ENCODE peak calls at places on chromosomes 12 and 14, in six cellular contexts. H, D, M, I, Z and X are unnamed samples. For H3K27me3, the result is how much of the 10 kb centered on the place peaks cover.

GRCh38 chr12:76945867-76946266 is 67.0 kb upstream of the CSRP2 start:
- DNase-seq in Z (no peak), H (no peak), M (no peak), I (no peak), D (no peak), X (no peak)

GRCh38 chr12:131980263-131980662 is 30.5 kb downstream of the EP400 start:
- DNase-seq in H (no peak), D (no peak), M (no peak), I (no peak), Z (no peak), X (no peak)

GRCh38 chr12:121943926-121944325 is 25.5 kb downstream of the CFAP251 start:
- DNase-seq in H (no peak), Z (no peak), I (no peak), M (no peak), D (no peak), X (no peak)

GRCh38 chr12:95546491-95546813 is 4.8 kb downstream of the USP44 start:
- DNase-seq in D (no peak), H (peak), I (no peak), M (no peak), Z (no peak), X (no peak)

GRCh38 chr14:101201535-101202125 is 298.1 kb upstream of the RTL1 start:
- DNase-seq in H (no peak), M (no peak), Z (no peak), D (no peak), I (no peak), X (no peak)

GRCh38 chr12:58504539-58504938 is 415.8 kb downstream of the LRIG3 start:
- DNase-seq in Z (no peak), H (no peak), I (no peak), D (no peak), M (no peak), X (no peak)

GRCh38 chr12:100795193-100796179 is 910 bp downstream of the ANO4 start:
- DNase-seq in D (no peak), Z (no peak), H (no peak), M (no peak), I (no peak), X (no peak)

GRCh38 chr12:91264178-91264577 is 81.6 kb upstream of the DCN start:
- DNase-seq in Z (no peak), H (no peak), M (no peak), I (no peak), D (no peak), X (no peak)

GRCh38 chr12:122024132-122024785 is 2.6 kb downstream of the BCL7A start:
- DNase-seq in H (no peak), M (no peak), D (no peak), Z (peak), I (no peak), X (peak)

GRCh38 chr14:105888784-105889665 is 362.6 kb downstream of the TMEM121 start:
- DNase-seq in Z (peak), M (no peak), H (no peak), D (no peak), I (no peak), X (no peak)

GRCh38 chr12:38502420-38502819 is 185.8 kb downstream of the ALG10B start:
- DNase-seq in Z (no peak), I (no peak), H (no peak), D (no peak), M (no peak), X (no peak)

GRCh38 chr14:58944226-58944769 is 244.2 kb upstream of the DAAM1 start:
- DNase-seq in D (no peak), H (no peak), Z (peak), M (no peak), I (no peak), X (peak)

DNA sequence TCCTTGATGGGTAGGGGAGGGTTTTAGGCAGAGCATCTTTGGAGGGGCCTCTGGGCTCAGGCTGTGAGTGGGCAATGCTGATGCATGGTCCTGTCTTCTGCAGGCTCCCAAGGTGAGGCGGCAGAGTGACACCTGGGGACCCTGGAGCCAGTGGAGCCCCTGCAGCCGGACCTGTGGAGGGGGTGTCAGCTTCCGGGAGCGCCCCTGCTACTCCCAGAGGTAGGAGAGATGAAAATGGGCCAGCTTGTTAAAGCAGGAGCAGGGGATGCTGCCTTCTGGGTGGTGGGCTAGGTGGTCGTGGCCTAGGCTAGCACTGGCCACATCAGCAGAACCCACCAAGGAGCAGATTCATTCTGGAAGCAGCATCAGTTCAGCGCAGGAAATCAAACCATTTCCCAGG is 7.2 kb downstream of the PAPLN start:
- DNase-seq in D (no peak), Z (no peak), H (no peak), M (peak), I (no peak), X (no peak)
- H3K27me3 ChIP-seq in D (under half), Z (under half), H (under half), M (under half), I (under half), X (under half)

GRCh38 chr14:22046063-22046462 is 372.4 kb upstream of the OR4E1 start:
- DNase-seq in D (no peak), I (no peak), H (no peak), Z (no peak), M (no peak), X (no peak)

GRCh38 chr14:22039938-22040780 is 366.5 kb upstream of the OR4E1 start:
- DNase-seq in D (no peak), Z (peak), M (no peak), I (no peak), H (no peak), X (no peak)

GRCh38 chr14:22036541-22036940 is 362.9 kb upstream of the OR4E1 start:
- DNase-seq in H (no peak), Z (no peak), I (no peak), D (no peak), M (no peak), X (no peak)

GRCh38 chr14:22044193-22044592 is 370.6 kb upstream of the OR4E1 start:
- DNase-seq in I (no peak), D (no peak), M (no peak), Z (no peak), H (no peak), X (no peak)

DNA sequence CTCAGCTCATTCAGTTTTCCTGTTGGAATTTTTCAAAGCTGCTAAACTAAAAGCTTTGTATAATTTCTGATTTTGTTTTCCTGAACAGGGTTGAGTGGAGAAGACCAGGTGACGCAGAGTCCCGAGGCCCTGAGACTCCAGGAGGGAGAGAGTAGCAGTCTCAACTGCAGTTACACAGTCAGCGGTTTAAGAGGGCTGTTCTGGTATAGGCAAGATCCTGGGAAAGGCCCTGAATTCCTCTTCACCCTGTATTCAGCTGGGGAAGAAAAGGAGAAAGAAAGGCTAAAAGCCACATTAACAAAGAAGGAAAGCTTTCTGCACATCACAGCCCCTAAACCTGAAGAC is 367.1 kb upstream of the OR4E1 start:
- DNase-seq in M (no peak), D (no peak), I (no peak), H (no peak), Z (no peak), X (no peak)
- H3K27me3 ChIP-seq in M (under half), D (under half), I (under half), H (under half), Z (under half), X (under half)

GRCh38 chr12:52262286-52262685 is 12.2 kb upstream of the KRT86 start:
- DNase-seq in I (no peak), H (no peak), D (no peak), M (no peak), Z (no peak), X (no peak)
- H3K27me3 ChIP-seq in I (under half), H (under half), D (under half), M (under half), Z (under half), X (under half)

GRCh38 chr12:57467915-57468314 is 8.3 kb downstream of the GLI1 start:
- DNase-seq in I (no peak), D (no peak), Z (no peak), H (no peak), M (no peak), X (no peak)
- H3K27me3 ChIP-seq in I (under half), D (under half), Z (under half), H (under half), M (under half), X (under half)

DNA sequence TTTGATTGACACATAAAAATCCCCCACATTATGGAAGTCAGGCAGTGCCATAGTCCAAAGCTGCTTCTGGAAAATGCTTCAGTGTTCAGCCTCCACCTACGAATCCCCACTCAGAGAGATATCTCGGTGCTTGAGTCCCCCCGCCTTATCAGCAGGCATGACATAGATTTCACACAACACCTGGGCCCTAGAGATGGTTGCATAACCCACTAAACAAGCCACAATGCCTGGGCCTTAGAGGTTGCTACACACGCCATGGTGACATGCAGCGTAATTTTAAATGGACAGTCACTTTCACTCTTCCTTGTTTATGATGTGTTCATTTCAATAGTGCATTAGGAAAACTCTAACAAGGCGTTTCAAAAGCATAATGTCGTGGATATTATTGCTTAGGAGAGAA is 38.0 kb downstream of the CCDC60 start:
- DNase-seq in M (peak), I (no peak), H (no peak), D (no peak), Z (no peak), X (no peak)
- H3K27me3 ChIP-seq in M (under half), I (under half), H (under half), D (under half), Z (under half), X (under half)

GRCh38 chr12:20555015-20555414 is 140.1 kb upstream of the SLCO1C1 start:
- DNase-seq in I (no peak), M (no peak), Z (no peak), D (no peak), H (no peak), X (no peak)

GRCh38 chr12:20561886-20562285 is 133.2 kb upstream of the SLCO1C1 start:
- DNase-seq in H (no peak), M (no peak), Z (no peak), D (no peak), I (no peak), X (no peak)

GRCh38 chr12:20557076-20557475 is 138.1 kb upstream of the SLCO1C1 start:
- DNase-seq in D (no peak), Z (no peak), H (no peak), M (no peak), I (no peak), X (no peak)

GRCh38 chr12:20555771-20556170 is 139.4 kb upstream of the SLCO1C1 start:
- DNase-seq in H (no peak), I (no peak), Z (no peak), D (no peak), M (no peak), X (no peak)

DNA sequence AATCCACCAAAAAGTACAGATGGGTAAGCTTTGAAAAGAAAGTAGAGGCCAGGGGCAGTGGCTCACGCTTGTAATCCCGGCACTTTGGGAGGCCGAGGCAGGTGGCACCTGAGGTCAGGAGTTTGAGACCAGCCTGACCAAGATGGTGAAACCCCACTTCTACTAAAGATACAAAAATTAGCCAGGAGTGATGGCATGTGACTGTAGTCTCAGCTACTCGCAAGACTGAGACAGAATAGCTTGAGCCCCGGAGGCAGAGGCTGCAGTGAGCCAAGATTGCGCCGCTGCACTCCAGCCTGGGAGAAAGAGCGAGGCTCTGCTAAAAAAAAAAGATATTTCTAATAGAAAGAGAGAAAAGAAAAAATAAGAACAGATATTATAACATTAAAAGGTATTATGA is 134.2 kb upstream of the SLCO1C1 start:
- DNase-seq in H (no peak), D (no peak), M (no peak), Z (no peak), I (no peak), X (no peak)
- H3K27me3 ChIP-seq in H (under half), D (under half), M (under half), Z (under half), I (under half), X (under half)

GRCh38 chr14:99181804-99182520 is 90.0 kb downstream of the BCL11B start:
- DNase-seq in Z (no peak), D (no peak), H (no peak), I (no peak), M (no peak), X (no peak)
- H3K27me3 ChIP-seq in Z (under half), D (under half), H (under half), I (under half), M (under half), X (under half)

DNA sequence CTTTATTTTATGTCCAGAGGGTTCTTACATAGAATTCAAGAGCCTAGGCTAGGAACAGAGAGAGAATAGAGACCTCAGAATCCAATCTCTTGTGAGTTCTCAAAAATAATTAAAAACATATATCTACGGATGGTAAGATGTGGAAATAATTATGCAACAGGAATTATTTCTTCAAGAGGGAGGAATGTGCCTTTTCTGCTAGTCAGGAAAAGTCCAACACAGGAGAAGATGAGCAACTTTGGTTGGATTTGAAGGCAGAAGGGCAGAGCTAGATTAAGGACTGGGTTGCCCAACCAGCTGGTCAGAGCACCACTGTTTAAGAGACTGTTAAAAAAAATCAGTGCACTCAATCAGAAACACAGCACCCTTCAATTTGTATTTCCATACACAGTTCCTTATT is 365.5 kb downstream of the ETNK1 start:
- DNase-seq in D (no peak), I (no peak), H (no peak), M (no peak), Z (no peak), X (no peak)
- H3K27me3 ChIP-seq in D (under half), I (under half), H (under half), M (under half), Z (under half), X (under half)